ENCODE peak calls at places on chromosomes 3 and 15, in eight cellular contexts. V, N, B, Q, S, R, X and Z are unnamed samples.

GRCh38 chr3:82294609-82295008 is 533.2 kb upstream of the GBE1 start:
- DNase-seq in V (no peak), S (no peak), B (no peak), N (no peak), X (no peak), R (peak; percentile 26), Q (no peak), Z (no peak)

GRCh38 chr3:123961508-123961856 is 453 bp upstream of the CCDC14 start:
- DNase-seq in Q (no peak), R (no peak), X (no peak), S (no peak), B (no peak), N (no peak), V (no peak), Z (no peak)

GRCh38 chr3:71067977-71068376 is 515.6 kb downstream of the FOXP1 start:
- DNase-seq in X (no peak), Q (no peak), B (no peak), N (no peak), S (no peak), R (no peak), V (no peak), Z (no peak)

GRCh38 chr15:62067448-62068044 is 769 bp downstream of the C2CD4A start:
- DNase-seq in S (peak; percentile 12), V (no peak), B (no peak), X (peak; percentile 67), R (no peak), N (peak; percentile 21), Q (no peak), Z (peak; percentile 6)

GRCh38 chr15:63187589-63188226 is 1.7 kb upstream of the RAB8B start:
- DNase-seq in R (no peak), B (no peak), S (no peak), Q (no peak), X (no peak), V (no peak), N (no peak), Z (no peak)

GRCh38 chr3:187264946-187265345 is 26.6 kb downstream of the MASP1 start:
- DNase-seq in S (no peak), R (no peak), Q (no peak), B (peak; percentile 68), N (no peak), V (no peak), X (no peak), Z (no peak)

GRCh38 chr3:194537732-194538247 is 51.0 kb upstream of the ATP13A3 start:
- DNase-seq in Q (no peak), X (no peak), N (peak; percentile 67), V (peak; percentile 7), B (peak; percentile 87), S (peak; percentile 48), R (no peak), Z (no peak)

GRCh38 chr3:169203631-169204550 is 459.6 kb downstream of the MECOM start:
- DNase-seq in S (no peak), V (no peak), X (no peak), Q (no peak), B (no peak), N (no peak), R (no peak), Z (no peak)

GRCh38 chr3:32855350-32855953 is 37.7 kb downstream of the TRIM71 start:
- DNase-seq in S (no peak), V (no peak), B (no peak), N (no peak), R (no peak), Q (no peak), X (no peak), Z (no peak)

GRCh38 chr3:113221703-113222257 is 10.4 kb downstream of the BOC start:
- DNase-seq in R (no peak), X (no peak), V (no peak), N (no peak), S (no peak), B (no peak), Q (no peak), Z (no peak)

GRCh38 chr3:36525115-36525711 is 144.9 kb downstream of the STAC start:
- DNase-seq in Q (no peak), R (no peak), X (no peak), V (no peak), N (no peak), S (no peak), B (peak; percentile 4), Z (no peak)

GRCh38 chr15:57625703-57626448 is 34.2 kb downstream of the MYZAP start:
- DNase-seq in Q (no peak), N (no peak), S (no peak), R (no peak), V (peak; percentile 56), X (no peak), B (no peak), Z (no peak)

GRCh38 chr15:58425834-58426233 is 6.0 kb upstream of the LIPC start:
- DNase-seq in R (no peak), Q (no peak), S (no peak), V (no peak), X (no peak), N (no peak), B (no peak), Z (no peak)

GRCh38 chr3:42043116-42043796 is 47.9 kb upstream of the TRAK1 start:
- DNase-seq in V (no peak), S (no peak), N (peak; percentile 30), B (peak; percentile 49), Q (peak; percentile 86), X (peak; percentile 69), R (no peak), Z (no peak)

GRCh38 chr3:172869356-172869755 is 118.8 kb downstream of the ECT2 start:
- DNase-seq in S (peak; percentile 60), V (no peak), X (no peak), R (no peak), Q (no peak), N (peak; percentile 11), B (no peak), Z (no peak)

GRCh38 chr15:71396536-71397125 is 281.4 kb downstream of the THSD4 start:
- DNase-seq in R (no peak), B (no peak), S (no peak), Q (no peak), V (no peak), X (no peak), N (no peak), Z (no peak)

GRCh38 chr15:26676115-26676514 is 96.8 kb downstream of the GABRB3 start:
- DNase-seq in R (no peak), N (peak; percentile 19), Q (no peak), V (no peak), B (no peak), X (no peak), S (no peak), Z (no peak)

GRCh38 chr3:24161841-24162240 is 216.8 kb downstream of the NR1D2 start:
- DNase-seq in R (no peak), S (no peak), V (no peak), B (peak; percentile 12), Q (no peak), N (no peak), X (no peak), Z (no peak)

GRCh38 chr3:24158756-24159155 is 213.7 kb downstream of the NR1D2 start:
- DNase-seq in X (no peak), R (no peak), V (no peak), N (no peak), Q (no peak), S (no peak), B (no peak), Z (no peak)

GRCh38 chr3:24156466-24156865 is 211.4 kb downstream of the NR1D2 start:
- DNase-seq in N (no peak), B (peak; percentile 41), V (no peak), S (no peak), Q (no peak), R (no peak), X (no peak), Z (no peak)

GRCh38 chr3:24157106-24157505 is 212.0 kb downstream of the NR1D2 start:
- DNase-seq in V (no peak), N (no peak), S (no peak), X (no peak), Q (no peak), R (no peak), B (no peak), Z (no peak)

GRCh38 chr3:24160424-24160823 is 215.3 kb downstream of the NR1D2 start:
- DNase-seq in V (no peak), B (peak; percentile 29), N (no peak), Q (no peak), S (no peak), R (no peak), X (no peak), Z (no peak)
- TF ChIP-seq POLR2A in V (no peak), B (no peak), N (no peak), Q (no peak), S (no peak), R (no peak), X (no peak), Z (no peak)

GRCh38 chr3:149087208-149087607 is 875 bp upstream of the HLTF start:
- DNase-seq in Q (no peak), B (no peak), X (no peak), N (no peak), R (no peak), S (no peak), V (no peak), Z (no peak)

GRCh38 chr3:149090907-149091306 is 4.6 kb upstream of the HLTF start:
- DNase-seq in S (no peak), Q (no peak), R (no peak), X (no peak), V (no peak), B (no peak), N (no peak), Z (no peak)

GRCh38 chr3:149085828-149086231 is 503 bp downstream of the HLTF start:
- DNase-seq in R (no peak), S (peak; percentile 19), X (peak; percentile 68), B (peak; percentile 42), N (no peak), Q (no peak), V (no peak), Z (no peak)

GRCh38 chr3:149089395-149089794 is 3.1 kb upstream of the HLTF start:
- DNase-seq in Q (no peak), N (no peak), X (no peak), B (no peak), V (no peak), R (no peak), S (no peak), Z (no peak)

GRCh38 chr3:149086232-149086988 is at the start of gene HLTF:
- DNase-seq in B (peak; percentile 98), V (peak; percentile 89), S (peak; percentile 91), R (peak; percentile 93), Q (peak; percentile 97), X (peak; percentile 97), N (peak; percentile 97), Z (peak; percentile 74)
- TF ChIP-seq POLR2A in B (peak; percentile 39), V (no peak), S (peak; percentile 48), R (peak; percentile 81), Q (peak; percentile 51), X (peak; percentile 66), N (peak; percentile 24), Z (no peak)

GRCh38 chr3:127822836-127823589 is 698 bp upstream of the MGLL start:
- DNase-seq in N (peak; percentile 23), B (peak; percentile 33), V (peak; percentile 48), S (no peak), R (no peak), Q (peak; percentile 64), X (peak; percentile 89), Z (peak; percentile 41)
- TF ChIP-seq POLR2A in N (peak; percentile 16), B (no peak), V (peak; percentile 43), S (no peak), R (peak; percentile 68), Q (peak; percentile 53), X (no peak), Z (no peak)

DNA sequence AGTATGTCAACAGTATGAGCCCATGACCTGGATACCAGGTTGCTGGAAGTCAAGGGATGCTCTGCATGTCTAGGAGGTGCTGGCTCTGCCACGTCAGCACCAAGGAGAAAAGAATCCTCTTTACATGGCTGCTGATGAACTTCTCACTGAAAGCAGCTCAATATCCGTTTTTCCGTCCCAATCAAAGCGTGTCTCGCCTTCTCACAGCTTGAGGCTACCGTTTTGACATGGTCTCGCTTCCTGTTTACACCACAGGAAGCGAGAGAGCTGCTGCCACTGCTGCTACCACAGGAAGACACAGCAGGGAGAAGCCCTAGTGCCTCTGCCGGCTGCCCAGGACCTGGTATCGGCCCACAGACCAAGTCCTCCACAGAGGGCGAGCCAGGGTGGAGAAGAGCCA is 27.3 kb downstream of the STARD5 start:
- DNase-seq in B (no peak), N (peak; percentile 69), R (peak; percentile 95), V (peak; percentile 19), X (peak; percentile 73), S (no peak), Q (peak; percentile 50), Z (peak; percentile 28)
- TF ChIP-seq POLR2A in B (no peak), N (no peak), R (peak; percentile 79), V (no peak), X (no peak), S (no peak), Q (no peak), Z (peak; percentile 75)